ENCODE peak calls at places on chromosome 13, in ten cellular contexts. P is WTC11; L is stimulated activated naive CD4-positive, alpha-beta T cell; E is GF-D8; R is NCI-H2107; J is nucleus accumbens; I is GM19239; C is T-helper 17 cell; M is GOT3; N is stimulated activated CD8-positive, alpha-beta memory T cell treated with anti-CD3 and anti-CD28 coated beads, Interleukin-2, amount 100 ng/mL, for 48 hours. X is an unnamed sample.

GRCh38 chr13:32178763-32179162 is 136.4 kb downstream of the ZAR1L start:
- DNase-seq in P (no peak), L (no peak), E (no peak), R (no peak), J (no peak), I (no peak), C (no peak), M (no peak), N (no peak), X (no peak)

GRCh38 chr13:94706101-94706853 is 6.1 kb downstream of the SOX21 start:
- DNase-seq in P (no peak), L (no peak), E (no peak), R (no peak), J (no peak), I (no peak), C (no peak), M (no peak), N (no peak), X (no peak)

GRCh38 chr13:32682130-32682529 is 95.9 kb downstream of the PDS5B start:
- DNase-seq in P (no peak), L (no peak), E (no peak), R (no peak), J (no peak), I (no peak), C (no peak), M (no peak), N (no peak), X (no peak)

GRCh38 chr13:32426191-32426980 is 1.5 kb downstream of the N4BP2L1 start:
- DNase-seq in P (no peak), L (peak), E (peak), R (no peak), J (no peak), I (peak), C (peak), M (no peak), N (peak), X (no peak)

GRCh38 chr13:80276371-80277289 is 64.3 kb downstream of the SPRY2 start:
- DNase-seq in P (peak), L (no peak), E (peak), R (peak), J (no peak), I (no peak), C (no peak), M (no peak), N (no peak), X (peak)

GRCh38 chr13:102401755-102402154 is at the start of gene FGF14:
- DNase-seq in P (no peak), L (no peak), E (no peak), R (no peak), J (no peak), I (no peak), C (no peak), M (no peak), N (no peak), X (no peak)

GRCh38 chr13:23876265-23876664 is 12.9 kb downstream of the MIPEP start:
- DNase-seq in P (no peak), L (peak), E (no peak), R (no peak), J (no peak), I (no peak), C (no peak), M (no peak), N (no peak), X (no peak)

GRCh38 chr13:45678282-45678681 is 23.8 kb upstream of the CBY2 start:
- DNase-seq in P (no peak), L (no peak), E (no peak), R (no peak), J (no peak), I (no peak), C (no peak), M (no peak), N (no peak), X (no peak)

GRCh38 chr13:45456196-45456972 is 8.4 kb upstream of the COG3 start:
- DNase-seq in P (no peak), L (no peak), E (no peak), R (no peak), J (no peak), I (no peak), C (no peak), M (no peak), N (no peak), X (no peak)

GRCh38 chr13:23636360-23636759 is 66.1 kb downstream of the TNFRSF19 start:
- DNase-seq in P (no peak), L (no peak), E (peak), R (no peak), J (no peak), I (no peak), C (no peak), M (no peak), N (no peak), X (no peak)

GRCh38 chr13:46630419-46631183 is 77.6 kb downstream of the LRCH1 start:
- DNase-seq in P (no peak), L (no peak), E (no peak), R (no peak), J (no peak), I (no peak), C (no peak), M (no peak), N (no peak), X (no peak)

GRCh38 chr13:35874704-35875103 is 256.5 kb downstream of the DCLK1 start:
- DNase-seq in P (no peak), L (no peak), E (no peak), R (no peak), J (no peak), I (no peak), C (no peak), M (no peak), N (no peak), X (no peak)

GRCh38 chr13:45811891-45812583 is 39.5 kb downstream of the SIAH3 start:
- DNase-seq in P (no peak), L (no peak), E (no peak), R (no peak), J (no peak), I (no peak), C (no peak), M (no peak), N (no peak), X (no peak)

GRCh38 chr13:94546071-94546839 is 49.7 kb downstream of the TGDS start:
- DNase-seq in P (peak), L (no peak), E (no peak), R (no peak), J (no peak), I (no peak), C (no peak), M (no peak), N (no peak), X (no peak)

GRCh38 chr13:43804461-43805070 is 17.8 kb upstream of the ENOX1 start:
- DNase-seq in P (no peak), L (peak), E (peak), R (peak), J (no peak), I (no peak), C (no peak), M (no peak), N (no peak), X (peak)

GRCh38 chr13:84843368-84843767 is 955.9 kb downstream of the SLITRK6 start:
- DNase-seq in P (no peak), L (no peak), E (no peak), R (no peak), J (no peak), I (no peak), C (no peak), M (no peak), N (no peak), X (no peak)

GRCh38 chr13:110408286-110408685 is 101.2 kb downstream of the COL4A2 start:
- DNase-seq in P (no peak), L (no peak), E (no peak), R (no peak), J (no peak), I (no peak), C (no peak), M (no peak), N (no peak), X (no peak)

GRCh38 chr13:111095911-111096501 is 19.1 kb upstream of the ARHGEF7 start:
- DNase-seq in P (no peak), L (no peak), E (no peak), R (no peak), J (no peak), I (no peak), C (no peak), M (no peak), N (no peak), X (no peak)

GRCh38 chr13:39210961-39211534 is 172.8 kb downstream of the NHLRC3 start:
- DNase-seq in P (no peak), L (no peak), E (no peak), R (no peak), J (no peak), I (no peak), C (no peak), M (no peak), N (no peak), X (no peak)

GRCh38 chr13:45768668-45769067 is 66.5 kb downstream of the CBY2 start:
- DNase-seq in P (no peak), L (no peak), E (no peak), R (no peak), J (no peak), I (no peak), C (no peak), M (no peak), N (no peak), X (no peak)

GRCh38 chr13:23514076-23514475 is 56.1 kb upstream of the TNFRSF19 start:
- DNase-seq in P (no peak), L (no peak), E (no peak), R (no peak), J (no peak), I (no peak), C (no peak), M (no peak), N (no peak), X (no peak)

GRCh38 chr13:69857188-69857821 is 250.3 kb upstream of the ATXN8OS start:
- DNase-seq in P (no peak), L (no peak), E (peak), R (peak), J (no peak), I (no peak), C (no peak), M (no peak), N (no peak), X (no peak)

GRCh38 chr13:42892760-42893159 is 99.3 kb downstream of the EPSTI1 start:
- DNase-seq in P (no peak), L (no peak), E (no peak), R (no peak), J (no peak), I (no peak), C (no peak), M (no peak), N (no peak), X (no peak)